ENCODE peak calls at places on chromosomes 11 and 22, in seven cellular contexts. Q, K, S, N, Y, W and G are unnamed samples.
A peak's percentile ranks its signal among the peaks of the same experiment; 100 is the strongest.

GRCh38 chr22:25420925-25421904 is 143.3 kb upstream of the GRK3 start:
- DNase-seq in Y (peak; percentile 49), S (no peak), W (no peak), Q (no peak), N (no peak), K (no peak), G (no peak)

GRCh38 chr22:43642807-43643206 is 169.3 kb downstream of the EFCAB6 start:
- DNase-seq in K (no peak), W (no peak), S (no peak), Q (no peak), Y (no peak), N (no peak), G (no peak)

GRCh38 chr11:21144556-21144955 is 475.2 kb downstream of the NELL1 start:
- DNase-seq in S (no peak), Q (no peak), N (no peak), Y (no peak), W (no peak), K (no peak), G (peak; percentile 33)

GRCh38 chr22:26715392-26715939 is 58.1 kb downstream of the MIAT start:
- DNase-seq in Q (no peak), S (no peak), K (no peak), Y (no peak), N (no peak), W (no peak), G (no peak)

GRCh38 chr11:35852056-35852455 is 91.8 kb upstream of the LDLRAD3 start:
- DNase-seq in W (no peak), Y (peak; percentile 51), Q (no peak), S (no peak), N (no peak), K (no peak), G (no peak)

GRCh38 chr11:46073632-46074031 is 47.6 kb downstream of the PHF21A start:
- DNase-seq in W (no peak), S (no peak), Q (no peak), K (no peak), Y (no peak), N (no peak), G (no peak)

GRCh38 chr11:67332081-67332691 is 21.2 kb downstream of the POLD4 start:
- DNase-seq in K (no peak), W (no peak), N (no peak), S (no peak), Q (no peak), Y (no peak), G (no peak)

GRCh38 chr11:128152796-128153696 is 434.3 kb downstream of the ETS1 start:
- DNase-seq in Y (no peak), Q (no peak), K (no peak), S (no peak), W (no peak), N (no peak), G (no peak)

GRCh38 chr11:97972731-97973130 is 1048.0 kb upstream of the CNTN5 start:
- DNase-seq in W (no peak), Y (no peak), K (no peak), Q (no peak), N (no peak), S (no peak), G (no peak)

GRCh38 chr11:10317281-10317755 is 12.4 kb downstream of the ADM start:
- DNase-seq in K (no peak), S (no peak), Q (no peak), W (no peak), Y (no peak), N (no peak), G (peak; percentile 92)

GRCh38 chr11:9700105-9700801 is 36.4 kb downstream of the SWAP70 start:
- DNase-seq in K (no peak), S (no peak), N (no peak), Q (no peak), Y (no peak), W (no peak), G (no peak)

GRCh38 chr11:65501005-65501529 is 2.2 kb downstream of the MALAT1 start:
- DNase-seq in W (no peak), N (no peak), S (no peak), Y (no peak), Q (no peak), K (no peak), G (peak; percentile 73)

GRCh38 chr11:76602431-76602861 is 68.1 kb downstream of the LRRC32 start:
- DNase-seq in W (no peak), K (peak; percentile 80), S (no peak), Y (peak; percentile 88), Q (no peak), N (peak; percentile 59), G (no peak)

GRCh38 chr11:65425971-65426838 is 3.6 kb downstream of the NEAT1 start:
- DNase-seq in K (no peak), Y (no peak), S (peak; percentile 60), N (peak; percentile 49), Q (peak; percentile 42), W (peak; percentile 85), G (peak; percentile 71)

GRCh38 chr11:31870609-31871309 is 59.6 kb upstream of the PAX6 start:
- DNase-seq in S (no peak), Y (peak; percentile 57), K (no peak), N (peak; percentile 73), W (no peak), Q (peak; percentile 48), G (peak; percentile 64)

GRCh38 chr11:75582461-75582934 is 20.4 kb downstream of the SERPINH1 start:
- DNase-seq in S (no peak), Y (no peak), Q (no peak), W (no peak), N (no peak), K (no peak), G (no peak)

GRCh38 chr11:16788141-16789060 is 50.0 kb downstream of the C11orf58 start:
- DNase-seq in Q (peak; percentile 75), Y (peak; percentile 87), N (peak; percentile 82), W (peak; percentile 44), S (peak; percentile 13), K (peak; percentile 89), G (peak; percentile 70)

GRCh38 chr11:74725701-74726100 is 5.5 kb downstream of the CHRDL2 start:
- DNase-seq in K (no peak), Y (no peak), W (no peak), Q (no peak), N (no peak), S (no peak), G (no peak)

GRCh38 chr11:120281161-120281795 is 41.3 kb downstream of the POU2F3 start:
- DNase-seq in W (no peak), Q (no peak), Y (peak; percentile 79), S (no peak), K (no peak), N (no peak), G (no peak)

GRCh38 chr11:22656128-22656527 is 10.3 kb upstream of the GAS2 start:
- DNase-seq in W (no peak), Y (no peak), S (no peak), K (no peak), N (no peak), Q (no peak), G (no peak)

GRCh38 chr11:8000390-8000789 is 13.3 kb downstream of the EIF3F start:
- DNase-seq in N (no peak), S (no peak), Q (no peak), K (no peak), W (no peak), Y (no peak), G (no peak)

GRCh38 chr22:30694638-30695350 is at the start of gene OSBP2:
- DNase-seq in N (peak; percentile 77), S (no peak), Y (peak; percentile 77), Q (no peak), K (peak; percentile 82), W (peak; percentile 23), G (peak; percentile 59)

GRCh38 chr11:63906585-63906984 is 10.4 kb downstream of the RCOR2 start:
- DNase-seq in K (no peak), Q (no peak), Y (no peak), S (peak; percentile 42), W (peak; percentile 64), N (peak; percentile 43), G (peak; percentile 40)

GRCh38 chr11:15770798-15771414 is 585.4 kb downstream of the SOX6 start:
- DNase-seq in K (no peak), S (no peak), W (no peak), N (peak; percentile 47), Q (peak; percentile 13), Y (peak; percentile 57), G (peak; percentile 64)

GRCh38 chr22:17968126-17968525 is 56.2 kb downstream of the MICAL3 start:
- DNase-seq in S (no peak), N (no peak), K (no peak), Q (no peak), Y (no peak), W (no peak), G (no peak)

GRCh38 chr11:103798029-103798428 is 238.4 kb upstream of the DDI1 start:
- DNase-seq in K (no peak), Y (no peak), Q (no peak), N (no peak), S (no peak), W (no peak), G (no peak)

GRCh38 chr22:31952459-31952858 is 8.1 kb downstream of the YWHAH start:
- DNase-seq in S (no peak), N (no peak), K (no peak), Q (no peak), W (no peak), Y (no peak), G (no peak)

GRCh38 chr11:134038897-134039470 is 29.9 kb upstream of the JAM3 start:
- DNase-seq in N (peak; percentile 54), K (no peak), Q (no peak), S (no peak), Y (no peak), W (no peak), G (peak; percentile 62)

GRCh38 chr11:128455766-128456165 is 131.6 kb downstream of the ETS1 start:
- DNase-seq in Q (no peak), S (no peak), K (no peak), Y (no peak), N (peak; percentile 33), W (no peak), G (peak; percentile 45)

GRCh38 chr11:44269369-44270351 is 40.3 kb downstream of the ALX4 start:
- DNase-seq in S (no peak), N (no peak), W (no peak), Y (no peak), Q (no peak), K (no peak), G (no peak)

GRCh38 chr22:18032455-18033101 is 8.2 kb upstream of the MICAL3 start:
- DNase-seq in W (no peak), K (no peak), Y (no peak), S (no peak), N (no peak), Q (peak; percentile 60), G (no peak)

GRCh38 chr11:134158023-134158422 is 65.7 kb downstream of the NCAPD3 start:
- DNase-seq in K (no peak), S (no peak), N (no peak), W (no peak), Y (no peak), Q (no peak), G (no peak)